ENCODE peak calls at places on chromosomes 7 and 10, in six cellular contexts. E, F, K, Y, T and N are unnamed samples.

GRCh38 chr7:135441791-135442190 is 68.1 kb downstream of the CNOT4 start:
- DNase-seq in E (no peak), F (peak; percentile 73), K (no peak), Y (no peak), T (no peak), N (no peak)

GRCh38 chr7:19470031-19470430 is 238.8 kb downstream of the POLR1F start:
- DNase-seq in E (no peak), F (peak; percentile 84), K (no peak), Y (no peak), T (no peak), N (no peak)

GRCh38 chr10:90947025-90947960 is 26.4 kb upstream of the ANKRD1 start:
- DNase-seq in E (no peak), F (peak; percentile 46), K (no peak), Y (no peak), T (peak; percentile 50), N (no peak)

GRCh38 chr10:99484626-99485581 is 47.8 kb upstream of the NKX2-3 start:
- DNase-seq in E (no peak), F (no peak), K (no peak), Y (peak; percentile 23), T (no peak), N (no peak)

GRCh38 chr10:101120884-101121660 is 10.0 kb upstream of the TLX1 start:
- DNase-seq in E (no peak), F (no peak), K (no peak), Y (peak; percentile 79), T (peak; percentile 66), N (no peak)

GRCh38 chr7:100220833-100221718 is 1.3 kb downstream of the PVRIG start:
- DNase-seq in E (no peak), F (no peak), K (no peak), Y (peak; percentile 40), T (peak; percentile 78), N (no peak)

GRCh38 chr7:95921543-95921942 is 149.2 kb downstream of the DYNC1I1 start:
- DNase-seq in E (no peak), F (no peak), K (no peak), Y (no peak), T (no peak), N (no peak)

GRCh38 chr7:150964593-150965111 is 13.5 kb downstream of the KCNH2 start:
- DNase-seq in E (no peak), F (no peak), K (no peak), Y (no peak), T (no peak), N (no peak)

GRCh38 chr7:142770720-142771352 is at the start of gene PRSS2:
- DNase-seq in E (no peak), F (no peak), K (no peak), Y (no peak), T (no peak), N (no peak)

GRCh38 chr10:26860542-26861325 is at the start of gene ABI1:
- DNase-seq in E (peak; percentile 97), F (peak; percentile 98), K (peak; percentile 97), Y (peak; percentile 97), T (peak; percentile 96), N (peak; percentile 98)
- TF ChIP-seq CTCF in E (peak; percentile 28), F (peak; percentile 63), K (peak; percentile 82), Y (peak; percentile 55), T (peak; percentile 42), N (no peak)

GRCh38 chr10:34183397-34183796 is 631.7 kb downstream of the PARD3 start:
- DNase-seq in E (no peak), F (no peak), K (no peak), Y (no peak), T (no peak), N (no peak)

GRCh38 chr10:34179280-34179679 is 635.8 kb downstream of the PARD3 start:
- DNase-seq in E (no peak), F (no peak), K (no peak), Y (no peak), T (no peak), N (no peak)

GRCh38 chr10:34180749-34181148 is 634.3 kb downstream of the PARD3 start:
- DNase-seq in E (no peak), F (no peak), K (no peak), Y (no peak), T (no peak), N (no peak)

GRCh38 chr10:34178756-34179155 is 636.3 kb downstream of the PARD3 start:
- DNase-seq in E (no peak), F (no peak), K (no peak), Y (no peak), T (no peak), N (no peak)

GRCh38 chr10:34181545-34182300 is 633.4 kb downstream of the PARD3 start:
- DNase-seq in E (no peak), F (peak; percentile 70), K (no peak), Y (no peak), T (no peak), N (no peak)
- TF ChIP-seq CTCF in E (no peak), F (no peak), K (no peak), Y (no peak), T (no peak), N (no peak)

GRCh38 chr10:119274519-119275045 is 67.2 kb downstream of the GRK5 start:
- DNase-seq in E (no peak), F (no peak), K (no peak), Y (no peak), T (no peak), N (no peak)
- TF ChIP-seq CTCF in E (no peak), F (no peak), K (no peak), Y (no peak), T (no peak), N (no peak)

DNA sequence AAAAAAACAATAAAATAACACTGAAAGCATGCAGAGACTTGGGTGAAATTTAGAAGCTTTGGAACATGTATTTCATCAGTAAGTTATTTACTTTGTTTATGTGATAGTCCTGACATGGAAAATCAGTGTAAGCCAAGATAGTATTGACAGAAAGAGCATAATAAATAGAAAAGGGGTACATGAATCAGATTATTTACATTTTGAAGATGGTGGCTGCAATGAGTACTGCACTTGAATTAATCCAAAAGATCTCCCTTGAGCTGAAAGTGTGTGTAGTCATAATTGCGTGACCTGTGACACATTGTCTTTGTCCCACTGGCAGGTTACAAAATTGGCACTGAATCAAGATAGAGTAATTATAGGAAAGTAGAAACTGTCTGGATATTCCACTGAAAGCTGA is 562.9 kb downstream of the GFRA1 start:
- DNase-seq in E (no peak), F (no peak), K (no peak), Y (no peak), T (no peak), N (no peak)
- TF ChIP-seq CTCF in E (no peak), F (no peak), K (peak; percentile 30), Y (no peak), T (no peak), N (peak; percentile 63)